ENCODE peak calls at places on chromosomes 6 and 20, in eight cellular contexts. V is fibroblast of the conjunctiva; I is activated T-helper 1 cell treated with anti-CD3 and anti-CD28 coated beads, Interleukin-12 subunit alpha, Interleukin-12 subunit beta, Interleukin-2, Interleukin-4 antibody, amounts not matched to agents 30 ng/mL and 10 ng/mL and 1 ng/mL, durations not matched to agents 14 hours and 24 hours and 36 hours; R is stimulated activated naive CD8-positive, alpha-beta T cell treated with anti-CD3 and anti-CD28 coated beads, Interleukin-15, Interleukin-2, amounts not matched to agents 100 U/mL and 50 U/mL, for 24 hours; K is kidney tubule cell; D is NAMALWA; B is naive thymus-derived CD4-positive, alpha-beta T cell; C is stimulated activated naive B cell treated with anti-CD40 and anti-IgM and Interleukin-4, amounts not matched to agents 10 μg/mL and 1 μg/mL and 100 μg/mL, for 72 hours. O is an unnamed sample.

GRCh38 chr20:61899971-61900370 is 165.7 kb downstream of the TAF4 start:
- DNase-seq in V (no peak), I (no peak), R (no peak), K (peak; percentile 56), D (no peak), B (no peak), C (no peak), O (no peak)

GRCh38 chr20:37522258-37523011 is 1.4 kb downstream of the NNAT start:
- DNase-seq in V (no peak), I (no peak), R (no peak), K (peak; percentile 50), D (no peak), B (no peak), C (no peak), O (peak; percentile 88)

GRCh38 chr6:37977715-37978114 is 158.2 kb downstream of the ZFAND3 start:
- DNase-seq in V (no peak), I (no peak), R (no peak), K (no peak), D (no peak), B (no peak), C (no peak), O (no peak)

GRCh38 chr6:45423111-45423900 is 45.6 kb upstream of the SUPT3H start:
- DNase-seq in V (no peak), I (peak; percentile 25), R (peak; percentile 58), K (peak; percentile 30), D (no peak), B (peak; percentile 27), C (peak; percentile 17), O (no peak)

GRCh38 chr6:71199796-71200195 is 88.8 kb upstream of the OGFRL1 start:
- DNase-seq in V (no peak), I (no peak), R (no peak), K (no peak), D (no peak), B (no peak), C (no peak), O (no peak)

GRCh38 chr6:14985366-14985765 is 260.5 kb upstream of the JARID2 start:
- DNase-seq in V (no peak), I (no peak), R (no peak), K (no peak), D (no peak), B (no peak), C (no peak), O (no peak)

GRCh38 chr6:106579281-106579680 is 50.0 kb downstream of the RTN4IP1 start:
- DNase-seq in V (no peak), I (no peak), R (no peak), K (no peak), D (no peak), B (no peak), C (no peak), O (no peak)

GRCh38 chr6:157756708-157757429 is 66.2 kb upstream of the SNX9 start:
- DNase-seq in V (peak; percentile 70), I (peak; percentile 65), R (peak; percentile 86), K (peak; percentile 92), D (peak; percentile 86), B (peak; percentile 63), C (peak; percentile 76), O (peak; percentile 93)

GRCh38 chr20:5168582-5169396 is 42.0 kb downstream of the CDS2 start:
- DNase-seq in V (no peak), I (no peak), R (no peak), K (peak; percentile 48), D (peak; percentile 43), B (no peak), C (peak; percentile 32), O (no peak)

GRCh38 chr6:56329296-56330050 is 82.1 kb upstream of the COL21A1 start:
- DNase-seq in V (no peak), I (no peak), R (no peak), K (peak; percentile 72), D (no peak), B (no peak), C (no peak), O (no peak)

GRCh38 chr6:78629154-78629721 is 238.1 kb upstream of the IRAK1BP1 start:
- DNase-seq in V (no peak), I (no peak), R (no peak), K (peak; percentile 25), D (no peak), B (no peak), C (no peak), O (peak; percentile 19)

GRCh38 chr6:144468709-144469108 is 183.6 kb downstream of the UTRN start:
- DNase-seq in V (no peak), I (no peak), R (peak; percentile 39), K (no peak), D (no peak), B (no peak), C (no peak), O (no peak)

GRCh38 chr6:105873799-105874198 is 212.3 kb upstream of the PRDM1 start:
- DNase-seq in V (no peak), I (no peak), R (no peak), K (no peak), D (no peak), B (no peak), C (no peak), O (no peak)

GRCh38 chr6:159578629-159579028 is 114.4 kb downstream of the SOD2 start:
- DNase-seq in V (no peak), I (no peak), R (no peak), K (peak; percentile 84), D (no peak), B (no peak), C (no peak), O (no peak)

GRCh38 chr6:149476789-149477455 is 7.9 kb downstream of the ZC3H12D start:
- DNase-seq in V (no peak), I (no peak), R (no peak), K (no peak), D (no peak), B (no peak), C (no peak), O (no peak)

GRCh38 chr6:109687271-109687721 is 3.7 kb downstream of the AK9 start:
- DNase-seq in V (peak; percentile 91), I (no peak), R (peak; percentile 11), K (peak; percentile 84), D (no peak), B (no peak), C (no peak), O (no peak)

GRCh38 chr20:47326718-47327137 is 29.8 kb downstream of the ZMYND8 start:
- DNase-seq in V (no peak), I (no peak), R (no peak), K (peak; percentile 52), D (no peak), B (no peak), C (no peak), O (no peak)

GRCh38 chr6:162957062-162957461 is 229.3 kb downstream of the PACRG start:
- DNase-seq in V (no peak), I (no peak), R (no peak), K (no peak), D (no peak), B (no peak), C (no peak), O (no peak)

GRCh38 chr20:14355791-14356190 is 18.4 kb upstream of the FLRT3 start:
- DNase-seq in V (no peak), I (no peak), R (no peak), K (no peak), D (no peak), B (no peak), C (no peak), O (no peak)

GRCh38 chr6:53179961-53180651 is 31.5 kb upstream of the GCM1 start:
- DNase-seq in V (peak; percentile 22), I (no peak), R (peak; percentile 30), K (no peak), D (peak; percentile 68), B (no peak), C (no peak), O (peak; percentile 50)

GRCh38 chr6:1940381-1940780 is 305.0 kb downstream of the GMDS start:
- DNase-seq in V (no peak), I (no peak), R (no peak), K (peak; percentile 76), D (peak; percentile 9), B (no peak), C (no peak), O (no peak)

GRCh38 chr6:147514831-147515230 is 6.3 kb downstream of the SAMD5 start:
- DNase-seq in V (no peak), I (no peak), R (no peak), K (no peak), D (no peak), B (no peak), C (no peak), O (no peak)

GRCh38 chr6:36285187-36285612 is 15.3 kb downstream of the PNPLA1 start:
- DNase-seq in V (no peak), I (no peak), R (no peak), K (no peak), D (no peak), B (no peak), C (no peak), O (no peak)

GRCh38 chr6:84764332-84765049 is at the start of gene TBX18:
- DNase-seq in V (peak; percentile 99), I (no peak), R (peak; percentile 34), K (peak; percentile 93), D (no peak), B (no peak), C (no peak), O (peak; percentile 86)

GRCh38 chr6:71119560-71119959 is 162.7 kb upstream of the B3GAT2 start:
- DNase-seq in V (no peak), I (no peak), R (no peak), K (no peak), D (no peak), B (no peak), C (no peak), O (no peak)

GRCh38 chr20:17611540-17612286 is 41.8 kb downstream of the DSTN start:
- DNase-seq in V (no peak), I (no peak), R (peak; percentile 35), K (no peak), D (no peak), B (peak; percentile 7), C (no peak), O (peak; percentile 58)

GRCh38 chr6:169274761-169275160 is 21.1 kb upstream of the THBS2 start:
- DNase-seq in V (no peak), I (no peak), R (no peak), K (peak; percentile 50), D (no peak), B (no peak), C (no peak), O (no peak)

GRCh38 chr6:5515200-5515599 is 253.9 kb downstream of the FARS2 start:
- DNase-seq in V (no peak), I (no peak), R (no peak), K (no peak), D (no peak), B (no peak), C (no peak), O (no peak)

GRCh38 chr6:90715093-90715655 is 128.3 kb upstream of the MAP3K7 start:
- DNase-seq in V (no peak), I (no peak), R (no peak), K (no peak), D (no peak), B (no peak), C (no peak), O (no peak)

GRCh38 chr20:58650181-58650775 is 805 bp upstream of the STX16 start:
- DNase-seq in V (no peak), I (no peak), R (peak; percentile 64), K (no peak), D (no peak), B (peak; percentile 37), C (peak; percentile 17), O (no peak)

GRCh38 chr20:40191573-40191972 is 497.5 kb downstream of the MAFB start:
- DNase-seq in V (no peak), I (no peak), R (no peak), K (no peak), D (no peak), B (no peak), C (no peak), O (no peak)

GRCh38 chr6:6980999-6981581 is 126.7 kb upstream of the RREB1 start:
- DNase-seq in V (no peak), I (no peak), R (no peak), K (no peak), D (no peak), B (no peak), C (no peak), O (no peak)

GRCh38 chr6:95530176-95530799 is 47.0 kb upstream of the MANEA start:
- DNase-seq in V (no peak), I (no peak), R (no peak), K (no peak), D (no peak), B (no peak), C (no peak), O (no peak)

GRCh38 chr6:90388395-90388794 is 91.8 kb upstream of the BACH2 start:
- DNase-seq in V (no peak), I (no peak), R (no peak), K (no peak), D (no peak), B (no peak), C (no peak), O (no peak)